ENCODE peak calls at places on chromosomes 4 and X, in four cellular contexts. One of them, this sample, is unnamed.

GRCh38 chr4:7753271-7753670 is 186.4 kb downstream of the AFAP1 start:
- DNase-seq in activated T-cell treated with anti-CD3 and anti-CD28 coated beads for 1 hour: no peak
- DNase-seq in CD4-positive, alpha-beta memory T cell: no peak
- DNase-seq in RPMI7951: no peak
- DNase-seq in this sample: no peak

GRCh38 chr4:81896936-81897335 is 425.2 kb upstream of the RASGEF1B start:
- DNase-seq in activated T-cell treated with anti-CD3 and anti-CD28 coated beads for 1 hour: no peak
- DNase-seq in CD4-positive, alpha-beta memory T cell: no peak
- DNase-seq in RPMI7951: no peak
- DNase-seq in this sample: no peak

GRCh38 chrX:97397371-97397770 is 513.7 kb downstream of the RPA4 start:
- DNase-seq in activated T-cell treated with anti-CD3 and anti-CD28 coated beads for 1 hour: no peak
- DNase-seq in CD4-positive, alpha-beta memory T cell: no peak
- DNase-seq in RPMI7951: peak
- DNase-seq in this sample: no peak

GRCh38 chrX:105495376-105495775 is 274.9 kb upstream of the TEX13A start:
- DNase-seq in activated T-cell treated with anti-CD3 and anti-CD28 coated beads for 1 hour: no peak
- DNase-seq in CD4-positive, alpha-beta memory T cell: no peak
- DNase-seq in RPMI7951: no peak
- DNase-seq in this sample: no peak

GRCh38 chr4:22500831-22501714 is 14.8 kb downstream of the ADGRA3 start:
- DNase-seq in activated T-cell treated with anti-CD3 and anti-CD28 coated beads for 1 hour: no peak
- DNase-seq in CD4-positive, alpha-beta memory T cell: no peak
- DNase-seq in RPMI7951: peak
- DNase-seq in this sample: no peak

GRCh38 chr4:184450045-184450444 is 24.3 kb downstream of the IRF2 start:
- DNase-seq in activated T-cell treated with anti-CD3 and anti-CD28 coated beads for 1 hour: no peak
- DNase-seq in CD4-positive, alpha-beta memory T cell: no peak
- DNase-seq in RPMI7951: peak
- DNase-seq in this sample: no peak

GRCh38 chr4:87530868-87531267 is 1.7 kb upstream of the SPARCL1 start:
- DNase-seq in activated T-cell treated with anti-CD3 and anti-CD28 coated beads for 1 hour: no peak
- DNase-seq in CD4-positive, alpha-beta memory T cell: no peak
- DNase-seq in RPMI7951: peak
- DNase-seq in this sample: no peak

GRCh38 chr4:127730142-127730913 is at the start of gene SLC25A31:
- DNase-seq in activated T-cell treated with anti-CD3 and anti-CD28 coated beads for 1 hour: no peak
- DNase-seq in CD4-positive, alpha-beta memory T cell: no peak
- DNase-seq in RPMI7951: no peak
- DNase-seq in this sample: no peak

GRCh38 chrX:153732406-153732805 is 7.8 kb downstream of the ABCD1 start:
- DNase-seq in activated T-cell treated with anti-CD3 and anti-CD28 coated beads for 1 hour: no peak
- DNase-seq in CD4-positive, alpha-beta memory T cell: no peak
- DNase-seq in RPMI7951: peak
- DNase-seq in this sample: no peak

GRCh38 chr4:37082912-37083311 is 161.6 kb upstream of the NWD2 start:
- DNase-seq in activated T-cell treated with anti-CD3 and anti-CD28 coated beads for 1 hour: no peak
- DNase-seq in CD4-positive, alpha-beta memory T cell: no peak
- DNase-seq in RPMI7951: no peak
- DNase-seq in this sample: no peak

GRCh38 chr4:119517361-119518229 is 111.0 kb downstream of the PDE5A start:
- DNase-seq in activated T-cell treated with anti-CD3 and anti-CD28 coated beads for 1 hour: no peak
- DNase-seq in CD4-positive, alpha-beta memory T cell: no peak
- DNase-seq in RPMI7951: no peak
- DNase-seq in this sample: no peak

GRCh38 chrX:139967300-139967699 is 2.0 kb upstream of the CXorf66 start:
- DNase-seq in activated T-cell treated with anti-CD3 and anti-CD28 coated beads for 1 hour: no peak
- DNase-seq in CD4-positive, alpha-beta memory T cell: no peak
- DNase-seq in RPMI7951: peak
- DNase-seq in this sample: no peak

GRCh38 chr4:1792832-1793495 is at the start of gene FGFR3:
- DNase-seq in activated T-cell treated with anti-CD3 and anti-CD28 coated beads for 1 hour: peak
- DNase-seq in CD4-positive, alpha-beta memory T cell: peak
- DNase-seq in RPMI7951: no peak
- DNase-seq in this sample: no peak

GRCh38 chr4:181594188-181594587 is 649.0 kb upstream of the TENM3 start:
- DNase-seq in activated T-cell treated with anti-CD3 and anti-CD28 coated beads for 1 hour: no peak
- DNase-seq in CD4-positive, alpha-beta memory T cell: no peak
- DNase-seq in RPMI7951: no peak
- DNase-seq in this sample: no peak

GRCh38 chr4:73726000-73726399 is 14.4 kb upstream of the CXCL8 start:
- DNase-seq in activated T-cell treated with anti-CD3 and anti-CD28 coated beads for 1 hour: no peak
- DNase-seq in CD4-positive, alpha-beta memory T cell: no peak
- DNase-seq in RPMI7951: peak
- DNase-seq in this sample: no peak

GRCh38 chrX:51893931-51894696 is 691 bp downstream of the MAGED1 start:
- DNase-seq in activated T-cell treated with anti-CD3 and anti-CD28 coated beads for 1 hour: no peak
- DNase-seq in CD4-positive, alpha-beta memory T cell: peak
- DNase-seq in RPMI7951: peak
- DNase-seq in this sample: no peak

GRCh38 chr4:81404294-81404693 is 67.4 kb downstream of the RASGEF1B start:
- DNase-seq in activated T-cell treated with anti-CD3 and anti-CD28 coated beads for 1 hour: no peak
- DNase-seq in CD4-positive, alpha-beta memory T cell: no peak
- DNase-seq in RPMI7951: no peak
- DNase-seq in this sample: no peak

GRCh38 chr4:24489870-24490269 is 94.5 kb downstream of the DHX15 start:
- DNase-seq in activated T-cell treated with anti-CD3 and anti-CD28 coated beads for 1 hour: no peak
- DNase-seq in CD4-positive, alpha-beta memory T cell: no peak
- DNase-seq in RPMI7951: no peak
- DNase-seq in this sample: no peak

GRCh38 chrX:149286940-149287349 is 218.2 kb downstream of the IDS start:
- DNase-seq in activated T-cell treated with anti-CD3 and anti-CD28 coated beads for 1 hour: peak
- DNase-seq in CD4-positive, alpha-beta memory T cell: peak
- DNase-seq in RPMI7951: peak
- DNase-seq in this sample: no peak

GRCh38 chrX:72308566-72309296 is 3.0 kb upstream of the CITED1 start:
- DNase-seq in activated T-cell treated with anti-CD3 and anti-CD28 coated beads for 1 hour: no peak
- DNase-seq in CD4-positive, alpha-beta memory T cell: peak
- DNase-seq in RPMI7951: peak
- DNase-seq in this sample: peak

GRCh38 chr4:122053186-122053585 is 98.9 kb upstream of the BLTP1 start:
- DNase-seq in activated T-cell treated with anti-CD3 and anti-CD28 coated beads for 1 hour: no peak
- DNase-seq in CD4-positive, alpha-beta memory T cell: no peak
- DNase-seq in RPMI7951: no peak
- DNase-seq in this sample: no peak

GRCh38 chr4:25861951-25862410 is 807 bp downstream of the SEL1L3 start:
- DNase-seq in activated T-cell treated with anti-CD3 and anti-CD28 coated beads for 1 hour: no peak
- DNase-seq in CD4-positive, alpha-beta memory T cell: peak
- DNase-seq in RPMI7951: no peak
- DNase-seq in this sample: peak

GRCh38 chr4:158571736-158572135 is 50.1 kb downstream of the RXFP1 start:
- DNase-seq in activated T-cell treated with anti-CD3 and anti-CD28 coated beads for 1 hour: no peak
- DNase-seq in CD4-positive, alpha-beta memory T cell: no peak
- DNase-seq in RPMI7951: no peak
- DNase-seq in this sample: no peak

GRCh38 chr4:8778760-8779159 is 92.9 kb downstream of the HMX1 start:
- DNase-seq in activated T-cell treated with anti-CD3 and anti-CD28 coated beads for 1 hour: no peak
- DNase-seq in CD4-positive, alpha-beta memory T cell: no peak
- DNase-seq in RPMI7951: no peak
- DNase-seq in this sample: no peak

GRCh38 chr4:39641451-39641850 is 2.8 kb upstream of the SMIM14 start:
- DNase-seq in activated T-cell treated with anti-CD3 and anti-CD28 coated beads for 1 hour: no peak
- DNase-seq in CD4-positive, alpha-beta memory T cell: no peak
- DNase-seq in RPMI7951: no peak
- DNase-seq in this sample: no peak

GRCh38 chr4:121168865-121169281 is 4.8 kb upstream of the TNIP3 start:
- DNase-seq in activated T-cell treated with anti-CD3 and anti-CD28 coated beads for 1 hour: no peak
- DNase-seq in CD4-positive, alpha-beta memory T cell: no peak
- DNase-seq in RPMI7951: no peak
- DNase-seq in this sample: no peak

GRCh38 chr4:7365472-7366179 is 69.1 kb downstream of the PSAPL1 start:
- DNase-seq in activated T-cell treated with anti-CD3 and anti-CD28 coated beads for 1 hour: no peak
- DNase-seq in CD4-positive, alpha-beta memory T cell: no peak
- DNase-seq in RPMI7951: no peak
- DNase-seq in this sample: no peak

GRCh38 chr4:145840162-145840768 is 98.4 kb downstream of the ZNF827 start:
- DNase-seq in activated T-cell treated with anti-CD3 and anti-CD28 coated beads for 1 hour: no peak
- DNase-seq in CD4-positive, alpha-beta memory T cell: peak
- DNase-seq in RPMI7951: peak
- DNase-seq in this sample: no peak

GRCh38 chr4:166675411-166675810 is 558.9 kb downstream of the SPOCK3 start:
- DNase-seq in activated T-cell treated with anti-CD3 and anti-CD28 coated beads for 1 hour: no peak
- DNase-seq in CD4-positive, alpha-beta memory T cell: no peak
- DNase-seq in RPMI7951: peak
- DNase-seq in this sample: no peak

GRCh38 chr4:27789768-27790167 is 929.1 kb downstream of the STIM2 start:
- DNase-seq in activated T-cell treated with anti-CD3 and anti-CD28 coated beads for 1 hour: no peak
- DNase-seq in CD4-positive, alpha-beta memory T cell: no peak
- DNase-seq in RPMI7951: no peak
- DNase-seq in this sample: no peak

GRCh38 chrX:63426519-63426918 is 75.4 kb upstream of the SPIN4 start:
- DNase-seq in activated T-cell treated with anti-CD3 and anti-CD28 coated beads for 1 hour: no peak
- DNase-seq in CD4-positive, alpha-beta memory T cell: no peak
- DNase-seq in RPMI7951: no peak
- DNase-seq in this sample: no peak

GRCh38 chr4:182276214-182277109 is 33.3 kb downstream of the TENM3 start:
- DNase-seq in activated T-cell treated with anti-CD3 and anti-CD28 coated beads for 1 hour: no peak
- DNase-seq in CD4-positive, alpha-beta memory T cell: no peak
- DNase-seq in RPMI7951: no peak
- DNase-seq in this sample: no peak

GRCh38 chrX:72272868-72273267 is 4.2 kb downstream of the RPS4X start:
- DNase-seq in activated T-cell treated with anti-CD3 and anti-CD28 coated beads for 1 hour: no peak
- DNase-seq in CD4-positive, alpha-beta memory T cell: no peak
- DNase-seq in RPMI7951: peak
- DNase-seq in this sample: no peak

GRCh38 chrX:650274-650673 is 19.7 kb downstream of the SHOX start:
- DNase-seq in activated T-cell treated with anti-CD3 and anti-CD28 coated beads for 1 hour: no peak
- DNase-seq in CD4-positive, alpha-beta memory T cell: no peak
- DNase-seq in RPMI7951: peak
- DNase-seq in this sample: no peak

GRCh38 chr4:21248336-21248735 is 548.1 kb downstream of the PACRGL start:
- DNase-seq in activated T-cell treated with anti-CD3 and anti-CD28 coated beads for 1 hour: no peak
- DNase-seq in CD4-positive, alpha-beta memory T cell: no peak
- DNase-seq in RPMI7951: no peak
- DNase-seq in this sample: no peak

GRCh38 chrX:53263597-53264094 is 17.7 kb downstream of the IQSEC2 start:
- DNase-seq in activated T-cell treated with anti-CD3 and anti-CD28 coated beads for 1 hour: no peak
- DNase-seq in CD4-positive, alpha-beta memory T cell: no peak
- DNase-seq in RPMI7951: peak
- DNase-seq in this sample: no peak

GRCh38 chr4:147843162-147843561 is 111.3 kb downstream of the ARHGAP10 start:
- DNase-seq in activated T-cell treated with anti-CD3 and anti-CD28 coated beads for 1 hour: no peak
- DNase-seq in CD4-positive, alpha-beta memory T cell: no peak
- DNase-seq in RPMI7951: no peak
- DNase-seq in this sample: no peak